ENCODE peak calls at places on chromosomes 3 and 15, in six cellular contexts. B, N, Z, M, J and I are unnamed samples. For H3K9me3, the result is how much of the 10 kb centered on the place peaks cover.

GRCh38 chr3:179093807-179094206 is 22.2 kb upstream of the ZMAT3 start:
- DNase-seq in B (no peak), N (peak), Z (no peak), M (no peak), J (no peak), I (no peak)

GRCh38 chr15:80695911-80696651 is 971 bp downstream of the ABHD17C start:
- DNase-seq in B (peak), N (no peak), Z (peak), M (no peak), J (no peak), I (peak)

GRCh38 chr15:26891448-26891881 is 24.6 kb downstream of the GABRA5 start:
- DNase-seq in B (peak), N (peak), Z (peak), M (peak), J (peak), I (peak)

GRCh38 chr15:99096894-99097426 is 7.9 kb upstream of the SYNM start:
- DNase-seq in B (no peak), N (no peak), Z (no peak), M (no peak), J (no peak), I (no peak)

GRCh38 chr3:169841171-169841570 is 28.5 kb upstream of the LRRC34 start:
- DNase-seq in B (no peak), N (no peak), Z (no peak), M (no peak), J (no peak), I (no peak)

GRCh38 chr3:74535281-74535680 is 79.2 kb downstream of the CNTN3 start:
- DNase-seq in B (no peak), N (no peak), Z (no peak), M (no peak), J (no peak), I (no peak)

GRCh38 chr3:58724376-58724775 is 57.8 kb upstream of the FAM3D start:
- DNase-seq in B (no peak), N (no peak), Z (no peak), M (no peak), J (no peak), I (no peak)

GRCh38 chr3:193868590-193868989 is 267.4 kb upstream of the HES1 start:
- DNase-seq in B (no peak), N (no peak), Z (no peak), M (no peak), J (no peak), I (no peak)

GRCh38 chr3:150169279-150169970 is 198.7 kb upstream of the PFN2 start:
- DNase-seq in B (no peak), N (no peak), Z (no peak), M (no peak), J (no peak), I (no peak)

GRCh38 chr3:130820976-130821375 is 72.9 kb upstream of the ATP2C1 start:
- DNase-seq in B (peak), N (peak), Z (peak), M (no peak), J (no peak), I (no peak)

GRCh38 chr3:77186728-77187127 is 146.8 kb downstream of the ROBO2 start:
- DNase-seq in B (no peak), N (peak), Z (no peak), M (no peak), J (no peak), I (no peak)

GRCh38 chr15:90560229-90560771 is 30.6 kb downstream of the CRTC3 start:
- DNase-seq in B (peak), N (peak), Z (peak), M (no peak), J (no peak), I (peak)

GRCh38 chr15:53312707-53313106 is 446.8 kb downstream of the WDR72 start:
- DNase-seq in B (peak), N (no peak), Z (no peak), M (no peak), J (no peak), I (no peak)

GRCh38 chr3:123511726-123512125 is 62.8 kb upstream of the ADCY5 start:
- DNase-seq in B (no peak), N (no peak), Z (no peak), M (no peak), J (no peak), I (no peak)

GRCh38 chr3:192038726-192039125 is 577.8 kb downstream of the PYDC2 start:
- DNase-seq in B (peak), N (no peak), Z (no peak), M (no peak), J (no peak), I (no peak)

GRCh38 chr15:23648920-23649515 is 1.4 kb upstream of the MAGEL2 start:
- DNase-seq in B (peak), N (no peak), Z (no peak), M (no peak), J (no peak), I (peak)

GRCh38 chr3:73540969-73541740 is 83.6 kb downstream of the PDZRN3 start:
- DNase-seq in B (no peak), N (peak), Z (no peak), M (no peak), J (no peak), I (no peak)

GRCh38 chr3:79564192-79564591 is 203.6 kb downstream of the ROBO1 start:
- DNase-seq in B (no peak), N (no peak), Z (no peak), M (no peak), J (no peak), I (no peak)

GRCh38 chr3:134956844-134957243 is 161.8 kb downstream of the EPHB1 start:
- DNase-seq in B (no peak), N (no peak), Z (no peak), M (no peak), J (no peak), I (no peak)

GRCh38 chr3:143839980-143840379 is 8.3 kb downstream of the SLC9A9 start:
- DNase-seq in B (no peak), N (no peak), Z (no peak), M (no peak), J (no peak), I (no peak)

GRCh38 chr3:21260507-21260906 is 490.5 kb downstream of the ZNF385D start:
- DNase-seq in B (no peak), N (no peak), Z (no peak), M (no peak), J (no peak), I (no peak)

DNA sequence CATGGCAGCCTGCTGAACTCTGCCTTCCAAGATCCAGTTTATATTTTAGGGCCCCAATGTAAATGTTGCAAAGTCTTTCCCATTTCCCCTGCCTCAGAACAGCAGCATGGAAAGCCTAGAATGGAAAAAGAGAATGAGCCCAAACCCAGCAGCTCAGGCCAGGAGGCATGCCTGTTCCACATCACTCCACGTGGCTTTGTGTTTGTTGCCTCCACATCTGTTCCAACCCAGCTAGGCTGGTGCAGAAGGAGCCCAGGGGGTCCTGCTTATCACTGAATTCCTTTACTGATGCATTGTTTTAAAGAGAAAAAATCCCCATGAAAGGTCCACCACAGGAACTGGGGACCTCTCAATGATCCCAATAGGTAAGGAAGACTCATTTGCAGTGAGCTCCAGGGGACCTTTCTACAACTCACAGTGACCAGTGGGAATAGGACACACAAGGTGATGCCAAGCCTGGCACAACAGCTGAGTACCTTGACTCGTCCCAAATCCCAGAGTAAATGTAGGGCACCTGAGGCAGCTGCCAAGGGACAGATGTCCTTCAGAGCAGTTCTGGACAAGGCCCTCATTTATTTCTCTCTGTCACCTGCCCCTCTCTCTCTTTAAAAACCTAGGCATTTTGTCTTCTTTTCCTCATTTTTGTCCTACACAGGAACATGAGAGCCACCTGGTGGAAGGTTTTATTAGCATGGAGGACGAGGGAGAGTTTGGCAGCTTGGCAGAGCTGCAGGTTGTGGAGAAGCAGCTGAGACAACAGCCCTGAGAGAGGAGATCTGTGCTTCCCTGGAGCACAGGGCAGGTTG is 41.7 kb upstream of the ADAMTS17 start:
- DNase-seq in B (peak), N (no peak), Z (no peak), M (peak), J (no peak), I (peak)
- H3K9me3 ChIP-seq in B (under half), N (under half), Z (under half), M (under half), J (half or more), I (under half)

GRCh38 chr15:62389887-62390792 is 225.1 kb upstream of the C2CD4B start:
- DNase-seq in B (peak), N (peak), Z (peak), M (peak), J (peak), I (peak)
- TF ChIP-seq POLR2A in B (peak), N (peak), Z (peak), M (peak), J (no peak), I (peak)

DNA sequence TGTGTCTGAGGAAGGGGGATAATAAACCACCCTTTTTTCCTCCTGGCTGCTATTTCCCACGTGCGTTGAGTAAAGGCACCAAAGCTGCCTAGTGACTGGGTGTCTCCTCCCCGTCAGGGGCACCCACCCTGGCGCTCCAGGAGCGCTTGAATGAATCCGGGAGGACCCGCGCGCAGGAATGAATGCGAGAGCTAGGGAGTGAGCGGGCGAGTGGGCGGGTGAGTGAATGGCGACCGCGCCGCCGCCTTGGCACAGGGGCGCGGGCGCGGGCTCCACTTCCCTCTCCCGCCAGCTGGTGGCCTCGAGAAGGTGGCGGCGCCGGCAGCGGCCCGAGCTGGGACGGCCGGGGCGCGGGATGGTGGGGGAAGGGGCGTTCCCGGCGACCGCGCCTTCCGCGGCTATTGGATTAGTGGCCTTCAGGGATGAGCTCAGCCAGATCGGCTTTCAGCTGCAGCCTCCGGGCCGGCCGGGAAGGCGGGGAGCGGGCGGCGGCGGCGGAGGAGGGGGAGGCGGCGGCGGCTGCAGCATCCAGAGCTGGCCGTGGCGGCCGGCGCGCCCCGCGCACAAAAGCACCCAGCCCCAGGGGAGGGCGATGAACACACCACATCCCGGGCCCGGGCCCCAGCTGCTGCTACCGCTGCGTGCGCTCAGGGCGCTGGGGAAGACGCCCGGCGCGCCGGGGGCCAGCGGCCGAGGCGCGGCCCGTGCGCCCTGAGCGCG is at the start of gene SPSB4:
- DNase-seq in B (peak), N (peak), Z (peak), M (no peak), J (no peak), I (peak)
- TF ChIP-seq CTCF in B (peak), N (peak), Z (peak), M (no peak), J (no peak), I (peak)

GRCh38 chr3:161691677-161692076 is 195.1 kb downstream of the OTOL1 start:
- DNase-seq in B (no peak), N (no peak), Z (no peak), M (no peak), J (no peak), I (no peak)
- H3K9me3 ChIP-seq in B (under half), N (under half), Z (under half), M (under half), J (under half), I (under half)

GRCh38 chr3:12831582-12831866 is 9.8 kb downstream of the RPL32 start:
- DNase-seq in B (no peak), N (no peak), Z (no peak), M (no peak), J (no peak), I (no peak)

GRCh38 chr3:12829404-12829803 is 12.0 kb downstream of the RPL32 start:
- DNase-seq in B (no peak), N (no peak), Z (no peak), M (no peak), J (no peak), I (no peak)

GRCh38 chr3:12832350-12833225 is 8.8 kb downstream of the RPL32 start:
- DNase-seq in B (no peak), N (no peak), Z (no peak), M (no peak), J (no peak), I (no peak)

GRCh38 chr3:12829886-12830784 is 11.2 kb downstream of the RPL32 start:
- DNase-seq in B (no peak), N (no peak), Z (no peak), M (no peak), J (no peak), I (no peak)

GRCh38 chr3:12830785-12831581 is 10.4 kb downstream of the RPL32 start:
- DNase-seq in B (no peak), N (no peak), Z (no peak), M (no peak), J (no peak), I (no peak)
- TF ChIP-seq POLR2A in B (no peak), N (no peak), Z (no peak), M (no peak), J (no peak), I (no peak)

GRCh38 chr3:5022187-5022965 is 43.1 kb downstream of the BHLHE40 start:
- DNase-seq in B (no peak), N (peak), Z (peak), M (no peak), J (no peak), I (no peak)
- TF ChIP-seq CTCF in B (no peak), N (no peak), Z (no peak), M (no peak), J (no peak), I (no peak)

GRCh38 chr3:70614111-70614510 is 301.7 kb upstream of the MDFIC2 start:
- DNase-seq in B (no peak), N (no peak), Z (no peak), M (no peak), J (no peak), I (no peak)
- H3K9me3 ChIP-seq in B (under half), N (under half), Z (under half), M (under half), J (under half), I (under half)

DNA sequence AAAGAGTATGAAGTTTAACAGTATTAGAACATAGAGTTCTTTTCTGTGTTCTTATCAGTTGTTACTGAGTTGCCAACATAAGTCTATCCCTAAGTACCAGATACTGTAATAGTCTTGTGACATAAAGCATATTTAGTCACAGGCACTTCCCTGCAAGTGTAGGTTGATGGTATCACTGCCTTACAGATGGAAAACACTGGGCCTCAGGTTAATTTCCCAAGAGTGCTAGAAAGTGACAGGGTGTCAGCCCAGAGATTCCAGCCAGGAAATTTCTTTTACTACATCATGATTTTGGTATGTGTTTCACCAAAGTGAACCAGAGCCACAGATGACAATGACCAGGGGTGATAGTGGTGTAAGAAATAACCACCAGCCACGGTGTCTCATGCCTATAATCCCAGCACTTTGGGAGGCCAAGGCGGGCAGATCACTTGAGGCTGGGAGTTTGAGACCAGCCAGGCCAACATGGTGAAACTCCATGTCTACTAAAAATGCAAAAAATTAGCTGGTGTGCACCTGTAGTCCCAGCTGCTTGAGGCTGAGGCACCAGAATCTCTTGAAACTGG is 3.2 kb downstream of the EIF1B start:
- DNase-seq in B (no peak), N (peak), Z (no peak), M (no peak), J (no peak), I (no peak)
- TF ChIP-seq POLR2A in B (no peak), N (no peak), Z (no peak), M (no peak), J (no peak), I (no peak)